ENCODE peak calls at places on chromosomes 4 and X, in eight cellular contexts. Q is spleen, S is K562, L is sigmoid colon, N is GM23338, V is Panc1, B is SK-N-SH, U is transverse colon. H is an unnamed sample.

GRCh38 chr4:138992676-138993075 is 22.9 kb upstream of the NOCT start:
- DNase-seq in L (peak), Q (no peak), B (no peak), S (no peak), U (no peak), N (no peak), V (no peak), H (no peak)

GRCh38 chr4:59814402-59814801 is 1385.7 kb upstream of the ADGRL3 start:
- DNase-seq in S (no peak), L (no peak), U (no peak), B (no peak), V (no peak), Q (no peak), N (no peak), H (no peak)

GRCh38 chr4:61294001-61294400 is 93.9 kb downstream of the ADGRL3 start:
- DNase-seq in S (no peak), N (no peak), L (no peak), V (no peak), Q (no peak), B (no peak), U (no peak), H (no peak)

GRCh38 chrX:8783100-8784098 is 17.8 kb downstream of the FAM9A start:
- DNase-seq in L (no peak), N (peak), B (peak), V (no peak), U (no peak), Q (peak), S (peak), H (no peak)

GRCh38 chr4:144716778-144717177 is 70.8 kb downstream of the HHIP start:
- DNase-seq in S (no peak), B (no peak), N (no peak), V (no peak), U (no peak), L (no peak), Q (no peak), H (no peak)

GRCh38 chrX:66489339-66489738 is 149.5 kb downstream of the EDA2R start:
- DNase-seq in S (peak), Q (no peak), U (no peak), B (no peak), V (no peak), L (no peak), N (no peak), H (no peak)

GRCh38 chrX:15055146-15055930 is 182.1 kb downstream of the MOSPD2 start:
- DNase-seq in B (no peak), Q (no peak), L (no peak), S (no peak), U (no peak), V (no peak), N (no peak), H (no peak)

GRCh38 chr4:95889662-95890061 is 49.8 kb downstream of the PDHA2 start:
- DNase-seq in U (no peak), Q (no peak), N (peak), V (no peak), S (no peak), B (no peak), L (no peak), H (no peak)

GRCh38 chrX:20686256-20686655 is 419.5 kb upstream of the RPS6KA3 start:
- DNase-seq in L (no peak), B (no peak), Q (no peak), S (no peak), U (no peak), V (no peak), N (no peak), H (no peak)

GRCh38 chr4:164410401-164410800 is 343.5 kb upstream of the SMIM31 start:
- DNase-seq in S (no peak), N (no peak), V (no peak), Q (no peak), B (no peak), U (no peak), L (no peak), H (no peak)

GRCh38 chr4:87527446-87528240 is 1.5 kb downstream of the SPARCL1 start:
- DNase-seq in N (no peak), B (no peak), V (no peak), U (no peak), Q (no peak), L (no peak), S (no peak), H (peak)

GRCh38 chr4:87529187-87529586 is at the start of gene SPARCL1:
- DNase-seq in Q (no peak), L (peak), V (no peak), B (no peak), U (peak), N (peak), S (no peak), H (peak)

GRCh38 chr4:87532109-87532508 is 2.9 kb upstream of the SPARCL1 start:
- DNase-seq in S (no peak), V (no peak), Q (no peak), N (no peak), L (no peak), B (no peak), U (no peak), H (no peak)

GRCh38 chr4:87532907-87533306 is 3.7 kb upstream of the SPARCL1 start:
- DNase-seq in Q (no peak), L (no peak), U (no peak), B (no peak), S (no peak), N (no peak), V (no peak), H (no peak)

DNA sequence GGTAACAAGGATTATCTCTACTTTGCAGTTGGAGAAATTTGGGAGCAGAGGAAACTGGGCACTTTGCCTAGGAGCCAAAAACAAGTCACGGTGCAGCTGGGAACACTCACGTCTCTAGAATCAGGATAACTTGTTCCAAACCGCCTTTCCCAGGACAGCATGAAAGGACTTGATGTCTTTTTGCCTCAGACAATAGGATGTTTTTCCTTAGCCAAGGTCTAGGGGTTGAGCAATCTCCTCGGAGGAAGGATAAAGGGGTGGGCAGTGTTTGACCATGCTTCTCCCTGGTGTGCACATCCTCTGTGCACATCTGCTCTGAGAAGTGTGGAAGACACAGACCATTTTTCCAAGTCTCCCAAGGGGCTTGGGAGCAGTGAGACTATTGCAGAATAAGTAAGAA is 1.7 kb upstream of the SPARCL1 start:
- DNase-seq in S (no peak), B (no peak), U (peak), L (peak), V (no peak), Q (no peak), N (peak), H (peak)
- TF ChIP-seq POLR2AphosphoS5 in S (no peak), B (no peak), U (peak), L (peak), V (no peak), Q (peak), N (no peak), H (peak)

GRCh38 chr4:37549003-37549402 is 137.2 kb downstream of the RELL1 start:
- DNase-seq in B (no peak), U (no peak), Q (no peak), V (no peak), L (no peak), N (no peak), S (no peak), H (no peak)
- TF ChIP-seq POLR2AphosphoS5 in B (no peak), U (no peak), Q (no peak), V (no peak), L (no peak), N (no peak), S (no peak), H (no peak)

DNA sequence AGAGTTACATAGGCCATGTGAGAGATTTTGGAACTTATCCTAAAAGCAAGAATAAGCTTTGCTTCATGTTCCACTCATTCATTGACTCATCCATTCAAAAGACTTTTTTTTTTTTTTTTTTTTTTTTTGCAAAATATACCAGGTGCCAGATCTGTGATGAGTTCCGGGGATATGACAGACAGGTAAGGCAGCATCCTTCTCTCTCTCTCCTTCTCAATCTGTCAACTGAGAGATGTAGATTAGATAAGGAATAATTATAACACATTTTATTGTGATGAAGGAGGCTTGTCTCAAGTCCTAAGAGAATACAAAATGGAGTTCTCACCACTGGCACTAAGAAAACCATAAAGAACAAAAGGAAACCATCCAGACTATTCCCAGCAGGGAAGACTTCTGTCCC is 190.2 kb upstream of the CPEB2 start:
- DNase-seq in N (no peak), U (no peak), L (no peak), B (no peak), V (no peak), Q (no peak), S (no peak), H (no peak)
- TF ChIP-seq POLR2AphosphoS5 in N (no peak), U (no peak), L (no peak), B (no peak), V (no peak), Q (no peak), S (no peak), H (no peak)

GRCh38 chr4:141241986-141242385 is 21.3 kb downstream of the ZNF330 start:
- DNase-seq in U (no peak), S (no peak), B (no peak), V (no peak), Q (no peak), N (no peak), L (no peak), H (no peak)
- TF ChIP-seq POLR2AphosphoS5 in U (no peak), S (no peak), B (no peak), V (no peak), Q (no peak), N (no peak), L (no peak), H (no peak)

GRCh38 chr4:168451331-168451730 is 29.0 kb downstream of the DDX60L start:
- DNase-seq in U (no peak), L (no peak), N (no peak), Q (no peak), B (no peak), V (no peak), S (no peak), H (no peak)

GRCh38 chr4:168449740-168450442 is 30.4 kb downstream of the DDX60L start:
- DNase-seq in S (peak), Q (no peak), V (peak), U (no peak), B (no peak), L (peak), N (no peak), H (no peak)

GRCh38 chr4:168451744-168452394 is 28.4 kb downstream of the DDX60L start:
- DNase-seq in B (no peak), L (no peak), Q (no peak), V (peak), N (no peak), S (peak), U (no peak), H (no peak)

DNA sequence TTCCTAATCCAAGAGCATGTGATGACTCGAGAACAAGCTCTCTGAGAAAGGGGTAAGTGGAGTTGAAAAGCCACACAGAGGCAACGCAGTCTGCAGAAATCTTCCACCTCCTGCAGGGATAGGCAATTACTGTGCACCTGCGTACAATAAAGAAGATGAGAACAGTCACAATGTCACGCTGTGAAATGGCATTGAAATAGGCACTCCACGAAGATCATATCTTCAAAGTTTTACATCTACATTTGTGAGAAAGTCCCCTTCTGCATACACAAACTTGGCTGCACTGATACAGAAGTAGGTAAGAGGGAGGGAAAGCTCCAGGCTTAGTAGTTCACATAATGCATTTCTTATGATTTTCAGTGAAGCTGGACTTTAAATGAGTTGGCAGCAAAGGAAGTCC is 27.1 kb downstream of the DDX60L start:
- DNase-seq in S (no peak), L (no peak), N (no peak), V (no peak), Q (no peak), B (no peak), U (no peak), H (no peak)
- TF ChIP-seq POLR2AphosphoS5 in S (no peak), L (no peak), N (no peak), V (no peak), Q (no peak), B (no peak), U (no peak), H (no peak)

H was measured in prostate gland.